ENCODE peak calls at places on chromosomes 16 and 17, in ten cellular contexts. H is heart left ventricle, Q is GM04504, V is HCEC 1CT, K is RCC 7860, E is BE2C, P is NCI-H82, X is GM23248, D is endothelial cell, C is GM13977. A is an unnamed sample.

GRCh38 chr17:14156689-14157088 is 80.0 kb downstream of the CDRT15 start:
- DNase-seq in H (no peak), Q (peak; percentile 72), V (no peak), K (no peak), E (no peak), P (no peak), X (peak; percentile 48), D (no peak), C (no peak), A (no peak)

GRCh38 chr16:70715860-70716357 is 30.1 kb upstream of the MTSS2 start:
- DNase-seq in H (no peak), Q (no peak), V (no peak), K (peak; percentile 20), E (no peak), P (no peak), X (peak; percentile 21), D (no peak), C (no peak), A (no peak)

GRCh38 chr16:29310852-29311314 is 95.6 kb downstream of the NPIPB11 start:
- DNase-seq in H (no peak), Q (no peak), V (no peak), K (no peak), E (no peak), P (no peak), X (peak; percentile 80), D (no peak), C (no peak), A (no peak)

GRCh38 chr16:2329532-2329931 is 11.0 kb downstream of the ABCA3 start:
- DNase-seq in H (no peak), Q (no peak), V (no peak), K (no peak), E (no peak), P (no peak), X (no peak), D (no peak), C (no peak), A (no peak)

GRCh38 chr17:78235885-78236284 is 4.5 kb downstream of the TMEM235 start:
- DNase-seq in H (no peak), Q (no peak), V (no peak), K (no peak), E (no peak), P (no peak), X (no peak), D (no peak), C (no peak), A (no peak)

GRCh38 chr17:37067555-37068111 is 118.9 kb downstream of the AATF start:
- DNase-seq in H (no peak), Q (peak; percentile 67), V (peak; percentile 82), K (peak; percentile 60), E (peak; percentile 73), P (peak; percentile 62), X (peak; percentile 86), D (no peak), C (no peak), A (peak; percentile 9)

GRCh38 chr16:10933865-10934264 is 8.4 kb downstream of the DEXI start:
- DNase-seq in H (no peak), Q (no peak), V (no peak), K (no peak), E (no peak), P (no peak), X (no peak), D (no peak), C (no peak), A (no peak)

GRCh38 chr17:43217614-43218087 is 6.0 kb downstream of the TMEM106A start:
- DNase-seq in H (no peak), Q (no peak), V (no peak), K (no peak), E (no peak), P (no peak), X (no peak), D (no peak), C (no peak), A (no peak)

GRCh38 chr16:68069511-68070248 is 15.5 kb upstream of the NFATC3 start:
- DNase-seq in H (no peak), Q (no peak), V (no peak), K (no peak), E (no peak), P (peak; percentile 78), X (no peak), D (no peak), C (no peak), A (no peak)

GRCh38 chr17:64492481-64493109 is 4.3 kb downstream of the POLG2 start:
- DNase-seq in H (no peak), Q (no peak), V (peak; percentile 9), K (no peak), E (no peak), P (peak; percentile 46), X (peak; percentile 49), D (no peak), C (no peak), A (no peak)

GRCh38 chr16:81544261-81544660 is 99.7 kb downstream of the CMIP start:
- DNase-seq in H (no peak), Q (no peak), V (no peak), K (no peak), E (no peak), P (no peak), X (no peak), D (peak; percentile 27), C (no peak), A (no peak)

GRCh38 chr17:57494446-57494845 is 238.1 kb downstream of the MSI2 start:
- DNase-seq in H (no peak), Q (no peak), V (no peak), K (no peak), E (no peak), P (no peak), X (no peak), D (no peak), C (no peak), A (no peak)

GRCh38 chr17:40306395-40306794 is 2.6 kb upstream of the RARA start:
- DNase-seq in H (no peak), Q (no peak), V (no peak), K (no peak), E (no peak), P (no peak), X (peak; percentile 40), D (no peak), C (no peak), A (no peak)

GRCh38 chr17:27342059-27342458 is 48.1 kb downstream of the WSB1 start:
- DNase-seq in H (no peak), Q (no peak), V (no peak), K (no peak), E (no peak), P (no peak), X (no peak), D (no peak), C (no peak), A (no peak)

GRCh38 chr17:72976971-72977767 is 115.3 kb downstream of the SLC39A11 start:
- DNase-seq in H (peak; percentile 69), Q (peak; percentile 76), V (peak; percentile 86), K (peak; percentile 94), E (no peak), P (no peak), X (peak; percentile 92), D (no peak), C (no peak), A (peak; percentile 71)

GRCh38 chr16:49620158-49620867 is 235.6 kb downstream of the ZNF423 start:
- DNase-seq in H (peak; percentile 92), Q (peak; percentile 26), V (no peak), K (no peak), E (peak; percentile 97), P (no peak), X (peak; percentile 91), D (no peak), C (no peak), A (peak; percentile 23)

GRCh38 chr17:68378202-68379149 is 78.8 kb downstream of the WIPI1 start:
- DNase-seq in H (peak; percentile 93), Q (peak; percentile 96), V (peak; percentile 91), K (no peak), E (no peak), P (no peak), X (peak; percentile 99), D (peak; percentile 38), C (no peak), A (no peak)

GRCh38 chr17:57124053-57124452 is 39.0 kb downstream of the AKAP1 start:
- DNase-seq in H (no peak), Q (no peak), V (no peak), K (no peak), E (no peak), P (no peak), X (no peak), D (no peak), C (no peak), A (no peak)

GRCh38 chr16:2691491-2692248 is 9.3 kb downstream of the KCTD5 start:
- DNase-seq in H (peak; percentile 71), Q (no peak), V (no peak), K (no peak), E (no peak), P (no peak), X (no peak), D (no peak), C (no peak), A (no peak)

GRCh38 chr16:67803894-67804293 is 2.5 kb downstream of the RANBP10 start:
- DNase-seq in H (no peak), Q (no peak), V (no peak), K (no peak), E (no peak), P (no peak), X (no peak), D (no peak), C (peak; percentile 44), A (no peak)

GRCh38 chr16:70758786-70759185 is 42.2 kb downstream of the VAC14 start:
- DNase-seq in H (no peak), Q (no peak), V (no peak), K (no peak), E (no peak), P (no peak), X (no peak), D (no peak), C (no peak), A (no peak)

GRCh38 chr16:67433131-67433719 is 2.3 kb downstream of the HSD11B2 start:
- DNase-seq in H (no peak), Q (no peak), V (no peak), K (no peak), E (no peak), P (no peak), X (no peak), D (no peak), C (no peak), A (no peak)

GRCh38 chr16:57735755-57736418 is at the start of gene KATNB1:
- DNase-seq in H (no peak), Q (no peak), V (peak; percentile 15), K (no peak), E (no peak), P (peak; percentile 58), X (no peak), D (no peak), C (no peak), A (no peak)

GRCh38 chr17:64936117-64936516 is 16.8 kb upstream of the LRRC37A3 start:
- DNase-seq in H (no peak), Q (no peak), V (no peak), K (no peak), E (no peak), P (no peak), X (no peak), D (no peak), C (no peak), A (no peak)

GRCh38 chr16:57949595-57950238 is 21.2 kb downstream of the CNGB1 start:
- DNase-seq in H (no peak), Q (no peak), V (no peak), K (peak; percentile 11), E (no peak), P (no peak), X (peak; percentile 26), D (no peak), C (no peak), A (no peak)

GRCh38 chr17:50533720-50534148 is 1.2 kb downstream of the EPN3 start:
- DNase-seq in H (peak; percentile 82), Q (no peak), V (no peak), K (no peak), E (peak; percentile 49), P (no peak), X (peak; percentile 54), D (no peak), C (no peak), A (no peak)

GRCh38 chr17:39699818-39700147 is at the start of gene ERBB2:
- DNase-seq in H (peak; percentile 80), Q (peak; percentile 52), V (peak; percentile 72), K (peak; percentile 49), E (no peak), P (no peak), X (peak; percentile 84), D (peak; percentile 42), C (no peak), A (peak; percentile 35)

GRCh38 chr16:3187798-3188674 is at the start of gene OR1F1:
- DNase-seq in H (no peak), Q (no peak), V (peak; percentile 76), K (peak; percentile 90), E (peak; percentile 70), P (peak; percentile 71), X (peak; percentile 54), D (no peak), C (peak; percentile 72), A (no peak)